ENCODE peak calls at places on chromosomes 12 and 14, in five cellular contexts. B is pancreas, T is HepG2, H is right atrium auricular region, N is mesendoderm. O is an unnamed sample.

GRCh38 chr12:49716546-49716945 is 9.3 kb upstream of the FMNL3 start:
- DNase-seq in B (no peak), T (no peak), H (no peak), N (no peak), O (no peak)

GRCh38 chr14:72904840-72905561 is 11.1 kb upstream of the DPF3 start:
- DNase-seq in B (peak; percentile 75), T (peak; percentile 53), H (peak; percentile 79), N (peak; percentile 72), O (peak; percentile 59)

GRCh38 chr14:53536446-53536845 is 383.3 kb upstream of the DDHD1 start:
- DNase-seq in B (no peak), T (no peak), H (no peak), N (no peak), O (no peak)

GRCh38 chr12:75837700-75838099 is 193.9 kb downstream of the PHLDA1 start:
- DNase-seq in B (no peak), T (no peak), H (no peak), N (peak; percentile 80), O (peak; percentile 18)

GRCh38 chr14:94398536-94398935 is 10.1 kb upstream of the SERPINA1 start:
- DNase-seq in B (no peak), T (no peak), H (no peak), N (no peak), O (no peak)

GRCh38 chr12:64053117-64053516 is 169.0 kb downstream of the KICS2 start:
- DNase-seq in B (no peak), T (no peak), H (no peak), N (no peak), O (no peak)

GRCh38 chr14:72736348-72736747 is 157.6 kb downstream of the DPF3 start:
- DNase-seq in B (no peak), T (peak; percentile 46), H (no peak), N (peak; percentile 38), O (no peak)

GRCh38 chr12:130214686-130215370 is 52.6 kb downstream of the FZD10 start:
- DNase-seq in B (no peak), T (no peak), H (no peak), N (peak; percentile 39), O (no peak)

GRCh38 chr12:75305412-75306332 is 24.5 kb downstream of the CAPS2 start:
- DNase-seq in B (no peak), T (no peak), H (no peak), N (no peak), O (no peak)

GRCh38 chr12:95763809-95764253 is 26.7 kb downstream of the NTN4 start:
- DNase-seq in B (peak; percentile 31), T (peak; percentile 48), H (no peak), N (no peak), O (no peak)

GRCh38 chr12:122982494-122982850 is 2.0 kb downstream of the ARL6IP4 start:
- DNase-seq in B (no peak), T (no peak), H (no peak), N (no peak), O (no peak)

GRCh38 chr12:4909397-4909733 is 340 bp upstream of the KCNA1 start:
- DNase-seq in B (no peak), T (no peak), H (no peak), N (peak; percentile 11), O (no peak)

GRCh38 chr12:106897082-106897481 is 58.6 kb upstream of the TMEM263 start:
- DNase-seq in B (no peak), T (peak; percentile 25), H (no peak), N (no peak), O (no peak)

GRCh38 chr14:104936361-104937155 is 11.9 kb downstream of the PLD4 start:
- DNase-seq in B (peak; percentile 9), T (no peak), H (no peak), N (no peak), O (no peak)

GRCh38 chr14:68894123-68894522 is 85.0 kb downstream of the ACTN1 start:
- DNase-seq in B (no peak), T (no peak), H (no peak), N (no peak), O (peak; percentile 44)

GRCh38 chr14:99745307-99745951 is 47.8 kb upstream of the EML1 start:
- DNase-seq in B (no peak), T (no peak), H (no peak), N (no peak), O (no peak)

GRCh38 chr12:16606936-16607335 is 974 bp upstream of the LMO3 start:
- DNase-seq in B (no peak), T (no peak), H (no peak), N (peak; percentile 31), O (no peak)

GRCh38 chr12:51621155-51621922 is 30.3 kb downstream of the SCN8A start:
- DNase-seq in B (no peak), T (no peak), H (no peak), N (no peak), O (no peak)

GRCh38 chr14:101849640-101850039 is 88.1 kb downstream of the PPP2R5C start:
- DNase-seq in B (no peak), T (no peak), H (no peak), N (no peak), O (no peak)

GRCh38 chr12:52713960-52714886 is 10.9 kb upstream of the KRT77 start:
- DNase-seq in B (no peak), T (no peak), H (no peak), N (peak; percentile 41), O (no peak)

GRCh38 chr14:61337893-61338292 is 16.5 kb downstream of the PRKCH start:
- DNase-seq in B (no peak), T (no peak), H (no peak), N (no peak), O (no peak)

GRCh38 chr14:42047421-42048045 is 440.9 kb downstream of the LRFN5 start:
- DNase-seq in B (no peak), T (no peak), H (no peak), N (no peak), O (no peak)

GRCh38 chr12:82687020-82687951 is 580 bp downstream of the TMTC2 start:
- DNase-seq in B (peak; percentile 69), T (no peak), H (no peak), N (peak; percentile 82), O (peak; percentile 23)

GRCh38 chr14:79971330-79971729 is 240.0 kb downstream of the DIO2 start:
- DNase-seq in B (no peak), T (no peak), H (no peak), N (no peak), O (no peak)

GRCh38 chr12:131025939-131026702 is 72.4 kb downstream of the ADGRD1 start:
- DNase-seq in B (no peak), T (no peak), H (no peak), N (no peak), O (no peak)

DNA sequence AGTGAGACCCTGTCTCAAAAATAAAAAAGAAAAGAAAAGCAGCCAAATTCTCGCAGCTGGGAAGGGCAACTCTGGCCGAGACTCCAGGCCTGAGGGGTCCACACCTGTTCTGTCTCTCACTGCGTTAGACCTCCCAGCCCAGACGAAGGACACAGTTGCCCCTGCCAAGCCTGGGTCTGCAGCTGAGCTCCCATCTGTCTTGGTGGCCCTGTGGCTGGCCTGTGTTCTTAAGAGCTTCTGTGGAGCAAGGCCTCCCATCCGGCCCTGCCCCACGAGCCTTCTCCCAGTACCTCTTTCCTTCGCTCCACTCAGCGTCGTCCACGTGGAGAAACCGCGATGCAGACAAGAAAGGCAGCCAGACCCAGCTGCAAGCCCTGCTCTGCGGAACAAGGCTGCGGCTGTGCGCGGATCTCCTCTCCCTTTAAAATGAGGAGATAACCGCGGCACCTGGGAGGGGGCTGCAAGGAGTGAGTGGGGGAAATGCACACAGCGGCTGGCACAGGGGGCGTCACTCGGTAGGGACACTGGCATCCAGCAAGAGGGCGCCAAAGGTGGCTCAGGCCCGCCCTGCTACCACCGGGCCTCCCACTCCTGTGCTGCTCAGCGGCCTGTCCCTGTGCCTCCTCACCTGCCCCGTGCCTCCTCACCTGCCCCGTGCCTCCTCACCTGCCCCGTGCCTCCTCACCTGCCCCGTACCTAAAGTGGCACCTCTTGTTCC is 42.4 kb downstream of the LRRC74A start:
- DNase-seq in B (no peak), T (no peak), H (no peak), N (no peak), O (no peak)
- H3K27ac ChIP-seq in B (no peak overlapping the region), T (no peak overlapping the region), H (no peak overlapping the region), N (no peak overlapping the region), O (no peak overlapping the region)

DNA sequence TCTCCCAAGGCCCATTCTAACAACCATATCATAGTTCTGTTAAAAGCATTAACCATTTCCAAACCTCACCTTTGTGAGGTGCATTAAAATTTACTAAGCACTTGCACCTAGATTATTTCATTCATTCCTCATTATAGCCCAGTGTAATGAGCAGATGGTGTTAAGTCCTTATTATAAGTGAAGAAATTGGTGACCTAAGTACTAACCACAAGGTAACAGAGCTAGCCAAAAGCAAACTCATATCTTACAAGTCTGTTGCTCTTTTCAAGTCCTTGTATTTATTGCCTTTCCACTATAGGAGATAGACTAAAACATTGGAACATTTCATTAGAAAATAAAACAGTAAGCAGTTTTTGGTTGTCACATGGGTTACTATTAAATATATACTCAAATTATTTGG is 49.7 kb downstream of the TDP1 start:
- DNase-seq in B (no peak), T (no peak), H (no peak), N (no peak), O (no peak)
- H3K36me3 ChIP-seq in B (no peaks in the 10 kb centered on the region), T (peaks cover 3% of the 10 kb centered on the region), H (no peaks in the 10 kb centered on the region), N (no peaks in the 10 kb centered on the region), O (no peaks in the 10 kb centered on the region)

DNA sequence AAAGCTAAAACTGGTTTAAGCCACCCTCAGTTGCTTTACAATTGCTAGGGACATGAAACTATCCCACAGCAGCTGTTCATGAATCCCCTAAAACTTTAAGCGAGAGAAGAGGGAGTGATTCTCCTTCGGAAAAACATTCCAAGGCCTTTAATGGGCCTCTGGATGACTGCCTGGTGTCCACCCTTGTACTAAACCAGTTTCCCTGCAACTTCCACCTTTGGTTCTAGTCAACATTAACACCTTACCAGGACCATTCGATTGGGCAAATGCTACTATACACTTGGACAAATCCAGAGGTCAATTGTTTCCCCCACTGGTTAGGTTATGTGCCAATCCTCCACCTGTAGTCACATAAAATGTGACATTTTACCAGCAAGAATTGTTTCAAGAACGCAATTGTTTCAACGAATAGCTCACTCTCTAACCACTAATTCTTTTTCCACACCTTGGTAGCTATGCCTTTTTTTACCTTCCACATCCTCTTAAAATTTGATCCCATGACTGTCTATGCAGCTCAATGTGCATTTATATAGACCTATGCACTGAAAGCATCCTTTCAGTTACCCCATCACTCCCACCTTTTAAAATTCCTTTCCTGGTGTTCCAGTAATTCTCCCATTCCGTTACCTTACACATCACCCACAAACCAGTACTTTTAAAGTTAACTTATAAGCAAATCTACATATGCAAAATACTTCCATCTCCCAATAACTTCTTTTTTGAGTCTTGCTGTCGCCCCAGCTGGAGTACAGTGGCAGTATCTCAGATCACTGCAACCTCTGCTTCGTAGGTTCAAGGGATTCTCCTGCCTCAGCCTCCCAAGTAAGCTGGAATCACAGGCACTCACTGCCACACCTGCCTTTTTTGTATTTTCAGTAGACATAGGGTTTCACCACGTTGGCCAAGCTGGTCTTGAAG is 3.6 kb downstream of the UBC start:
- DNase-seq in B (no peak), T (no peak), H (no peak), N (peak; percentile 30), O (no peak)
- H3K4me3 ChIP-seq in B (peak overlapping the region; percentile 18), T (peak overlapping the region; percentile 54), H (peak overlapping the region; percentile 31), N (no peak overlapping the region), O (peak overlapping the region; percentile 31)

DNA sequence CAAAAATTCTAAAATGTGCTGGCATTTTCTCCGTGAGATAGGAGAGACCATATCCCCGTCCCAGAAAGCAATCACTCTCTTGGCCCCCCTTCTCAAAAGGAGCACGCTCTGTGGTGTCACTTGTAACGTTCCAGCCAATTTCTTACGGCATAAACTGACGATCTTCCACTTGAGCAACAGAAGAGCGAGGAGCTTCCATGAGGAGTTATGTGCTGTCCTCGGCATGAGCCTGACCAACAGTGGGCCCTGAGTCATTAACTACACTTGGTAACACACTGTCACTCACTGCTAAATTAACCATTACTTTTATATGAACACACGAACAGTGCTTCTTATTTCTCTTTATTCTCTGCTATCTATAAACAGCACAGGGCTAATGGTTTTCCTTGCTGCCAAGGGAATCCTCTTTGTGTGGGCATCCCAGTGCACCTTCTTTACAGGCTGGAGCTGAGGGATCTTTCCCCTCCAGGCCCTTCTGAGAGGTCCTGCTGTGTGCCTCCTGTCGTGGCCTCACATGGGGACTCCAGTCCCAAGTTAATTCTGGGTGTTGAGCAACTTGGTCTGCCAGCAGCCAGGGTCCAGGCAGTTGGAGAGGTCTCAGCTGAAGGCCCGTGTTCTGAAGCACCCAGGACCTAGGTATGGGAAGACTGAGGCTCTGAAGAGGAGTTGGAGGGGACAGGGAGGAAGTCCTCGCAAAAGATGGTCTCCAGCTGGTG is 9.4 kb downstream of the SLC6A13 start:
- DNase-seq in B (no peak), T (no peak), H (no peak), N (no peak), O (no peak)
- H3K27ac ChIP-seq in B (no peak overlapping the region), T (no peak overlapping the region), H (no peak overlapping the region), N (no peak overlapping the region), O (no peak overlapping the region)